ENCODE peak calls at places on chromosomes 11 and 22, in eight cellular contexts. P, T, Y, C, W, S, Q and V are unnamed samples.
A peak's percentile ranks its signal among the peaks of the same experiment; 100 is the strongest.

GRCh38 chr11:126416542-126417090 is 61.1 kb downstream of the ST3GAL4 start:
- DNase-seq in P (peak; percentile 94), T (no peak), Y (peak; percentile 74), C (no peak), W (peak; percentile 47), S (no peak), Q (peak; percentile 82), V (peak; percentile 44)

GRCh38 chr22:20146777-20147176 is 4.1 kb downstream of the CCDC188 start:
- DNase-seq in P (no peak), T (no peak), Y (no peak), C (no peak), W (no peak), S (no peak), Q (no peak), V (no peak)

GRCh38 chr11:1876361-1877063 is 15.2 kb downstream of the PRR33 start:
- DNase-seq in P (peak; percentile 83), T (no peak), Y (peak; percentile 31), C (no peak), W (no peak), S (no peak), Q (peak; percentile 23), V (peak; percentile 52)

GRCh38 chr22:27136596-27136995 is 479.2 kb downstream of the MIAT start:
- DNase-seq in P (no peak), T (no peak), Y (no peak), C (no peak), W (no peak), S (no peak), Q (no peak), V (no peak)

GRCh38 chr11:8631395-8632110 is 37.5 kb upstream of the STK33 start:
- DNase-seq in P (no peak), T (no peak), Y (peak; percentile 80), C (no peak), W (no peak), S (peak; percentile 77), Q (no peak), V (peak; percentile 31)

GRCh38 chr11:11229691-11230090 is 123.4 kb downstream of the CSNK2A3 start:
- DNase-seq in P (no peak), T (no peak), Y (no peak), C (no peak), W (no peak), S (no peak), Q (no peak), V (peak; percentile 86)

GRCh38 chr22:30424471-30425326 is 869 bp upstream of the MTFP1 start:
- DNase-seq in P (peak; percentile 73), T (no peak), Y (no peak), C (no peak), W (no peak), S (no peak), Q (no peak), V (no peak)

GRCh38 chr11:72222106-72222891 is 2.3 kb upstream of the INPPL1 start:
- DNase-seq in P (peak; percentile 71), T (no peak), Y (no peak), C (no peak), W (no peak), S (no peak), Q (no peak), V (no peak)

GRCh38 chr22:44129614-44129976 is 51.1 kb upstream of the PARVG start:
- DNase-seq in P (no peak), T (no peak), Y (peak; percentile 6), C (no peak), W (no peak), S (no peak), Q (no peak), V (peak; percentile 72)